ENCODE peak calls at places on chromosomes 16 and 17, in nine cellular contexts. R, U, V, N, K, T, A, Q and S are unnamed samples.

GRCh38 chr17:28370035-28370743 is at the start of gene VTN:
- DNase-seq in N (peak; percentile 73), T (peak; percentile 84), Q (no peak), K (peak; percentile 26), A (peak; percentile 90), V (peak; percentile 64), U (no peak), R (peak; percentile 88), S (no peak)

GRCh38 chr16:75764154-75764768 is 38.0 kb upstream of the CPHXL start:
- DNase-seq in U (peak; percentile 69), Q (peak; percentile 26), T (peak; percentile 80), V (no peak), A (peak; percentile 72), N (no peak), R (peak; percentile 79), K (peak; percentile 10), S (peak; percentile 43)

GRCh38 chr16:2388875-2389433 is 40.3 kb upstream of the CCNF start:
- DNase-seq in U (no peak), A (peak; percentile 30), T (peak; percentile 95), Q (no peak), K (peak; percentile 78), R (no peak), N (peak; percentile 90), V (no peak), S (no peak)

GRCh38 chr16:4733747-4734062 is 366 bp downstream of the ANKS3 start:
- DNase-seq in R (no peak), A (no peak), T (no peak), N (no peak), K (no peak), V (no peak), Q (no peak), U (peak; percentile 9), S (no peak)

GRCh38 chr16:57260294-57260929 is 15.4 kb downstream of the ARL2BP start:
- DNase-seq in N (no peak), K (no peak), Q (no peak), A (no peak), V (no peak), T (no peak), R (peak; percentile 77), U (no peak), S (no peak)

GRCh38 chr17:38448208-38448776 is 20.0 kb downstream of the ARHGAP23 start:
- DNase-seq in T (no peak), V (no peak), N (no peak), A (no peak), U (no peak), Q (no peak), K (no peak), R (no peak), S (no peak)

GRCh38 chr17:4534928-4535666 is 20.1 kb downstream of the MYBBP1A start:
- DNase-seq in N (peak; percentile 32), T (no peak), K (no peak), V (no peak), R (no peak), Q (no peak), U (no peak), A (no peak), S (no peak)

GRCh38 chr16:81604960-81605383 is 160.4 kb downstream of the CMIP start:
- DNase-seq in R (peak; percentile 51), V (no peak), A (peak; percentile 57), U (no peak), K (no peak), T (no peak), Q (no peak), N (no peak), S (no peak)

GRCh38 chr17:72338847-72339790 is 218.3 kb downstream of the SOX9 start:
- DNase-seq in K (no peak), A (peak; percentile 70), T (peak; percentile 61), N (peak; percentile 37), Q (no peak), U (no peak), R (peak; percentile 93), V (no peak), S (no peak)

GRCh38 chr16:86355538-86355937 is 154.8 kb upstream of the FOXF1 start:
- DNase-seq in R (peak; percentile 43), A (no peak), U (no peak), K (no peak), N (no peak), V (no peak), Q (no peak), T (no peak), S (no peak)

GRCh38 chr17:19411641-19412040 is 609 bp downstream of the RNF112 start:
- DNase-seq in R (no peak), T (no peak), A (no peak), N (no peak), K (no peak), U (no peak), Q (no peak), V (no peak), S (no peak)

GRCh38 chr17:9239821-9240658 is 218.7 kb downstream of the NTN1 start:
- DNase-seq in N (peak; percentile 88), Q (peak; percentile 64), V (peak; percentile 87), K (no peak), U (peak; percentile 55), A (peak; percentile 50), T (peak; percentile 89), R (peak; percentile 70), S (peak; percentile 65)

GRCh38 chr16:118857-119256 is 19.6 kb downstream of the NPRL3 start:
- DNase-seq in T (no peak), A (no peak), R (no peak), Q (no peak), N (no peak), U (no peak), K (no peak), V (no peak), S (no peak)

GRCh38 chr17:7217113-7217987 is 2.3 kb downstream of the DLG4 start:
- DNase-seq in Q (no peak), V (peak; percentile 64), N (peak; percentile 63), K (peak; percentile 56), A (peak; percentile 76), T (peak; percentile 63), U (no peak), R (peak; percentile 89), S (no peak)

GRCh38 chr16:58459344-58460218 is 40.4 kb upstream of the NDRG4 start:
- DNase-seq in V (no peak), N (no peak), Q (peak; percentile 37), U (peak; percentile 15), R (peak; percentile 41), T (peak; percentile 7), A (peak; percentile 75), K (no peak), S (no peak)

GRCh38 chr16:4404967-4405696 is 11.3 kb downstream of the CORO7 start:
- DNase-seq in V (no peak), Q (no peak), R (no peak), A (no peak), K (no peak), T (no peak), U (no peak), N (no peak), S (no peak)

GRCh38 chr16:10934325-10935107 is 7.8 kb downstream of the DEXI start:
- DNase-seq in A (no peak), R (no peak), K (no peak), V (no peak), U (no peak), Q (no peak), T (no peak), N (no peak), S (no peak)

GRCh38 chr16:4404247-4404966 is 12.0 kb downstream of the CORO7 start:
- DNase-seq in R (peak; percentile 58), V (no peak), K (no peak), A (peak; percentile 77), T (peak; percentile 48), N (no peak), Q (peak; percentile 39), U (no peak), S (no peak)

GRCh38 chr17:61161615-61162134 is 238.0 kb upstream of the TBX2 start:
- DNase-seq in A (no peak), Q (no peak), R (no peak), T (no peak), V (no peak), N (no peak), K (no peak), U (no peak), S (no peak)

GRCh38 chr17:6437466-6437865 is 2.5 kb upstream of the AIPL1 start:
- DNase-seq in V (no peak), N (no peak), K (peak; percentile 10), Q (no peak), A (no peak), T (no peak), U (no peak), R (no peak), S (no peak)

GRCh38 chr17:76538941-76539340 is 903 bp upstream of the PRCD start:
- DNase-seq in V (no peak), Q (no peak), T (no peak), R (no peak), U (no peak), K (no peak), A (no peak), N (no peak), S (no peak)

GRCh38 chr16:15949210-15950166 is at the start of gene ABCC1:
- DNase-seq in A (peak; percentile 65), V (peak; percentile 67), Q (peak; percentile 45), N (peak; percentile 58), T (peak; percentile 38), R (peak; percentile 39), U (peak; percentile 48), K (peak; percentile 50), S (no peak)

GRCh38 chr16:64629622-64630021 is 492.2 kb downstream of the CDH11 start:
- DNase-seq in T (no peak), U (no peak), Q (no peak), R (no peak), N (no peak), V (no peak), A (no peak), K (no peak), S (no peak)

GRCh38 chr17:71118039-71118438 is 948.7 kb downstream of the KCNJ2 start:
- DNase-seq in V (no peak), N (no peak), T (peak; percentile 59), U (no peak), A (peak; percentile 26), R (no peak), Q (no peak), K (peak; percentile 17), S (no peak)

GRCh38 chr17:81285179-81285878 is 9.8 kb downstream of the SLC38A10 start:
- DNase-seq in U (peak; percentile 69), N (peak; percentile 41), A (no peak), K (no peak), Q (peak; percentile 61), V (peak; percentile 91), R (peak; percentile 66), T (peak; percentile 81), S (peak; percentile 78)

GRCh38 chr17:79607941-79608728 is 2.7 kb downstream of the RBFOX3 start:
- DNase-seq in V (no peak), R (peak; percentile 21), T (peak; percentile 3), Q (no peak), A (peak; percentile 27), U (no peak), K (no peak), N (no peak), S (no peak)

GRCh38 chr16:31395647-31396046 is 2.5 kb downstream of the ITGAD start:
- DNase-seq in Q (no peak), A (no peak), N (no peak), R (no peak), T (peak; percentile 53), U (no peak), K (no peak), V (peak; percentile 56), S (no peak)